ENCODE peak calls at places on chromosome 6, in seven cellular contexts. One of them, this sample, is unnamed.
A peak's percentile ranks its signal among the peaks of the same experiment; 100 is the strongest.

GRCh38 chr6:43974643-43975235 is 152.5 kb downstream of the MRPL14 start:
- DNase-seq in brain microvascular endothelial cell: no peak
- DNase-seq in AG04449: no peak
- DNase-seq in HAP-1: no peak
- DNase-seq in spleen: no peak
- DNase-seq in lower lobe of right lung: no peak
- DNase-seq in heart left ventricle: no peak
- DNase-seq in this sample: peak; percentile 49

GRCh38 chr6:49856282-49856681 is 10.1 kb downstream of the CRISP1 start:
- DNase-seq in heart left ventricle: no peak
- DNase-seq in brain microvascular endothelial cell: no peak
- DNase-seq in AG04449: no peak
- DNase-seq in lower lobe of right lung: no peak
- DNase-seq in HAP-1: no peak
- DNase-seq in spleen: no peak
- DNase-seq in this sample: no peak

GRCh38 chr6:118403036-118403435 is 145.1 kb upstream of the PLN start:
- DNase-seq in AG04449: peak; percentile 24
- DNase-seq in heart left ventricle: no peak
- DNase-seq in brain microvascular endothelial cell: no peak
- DNase-seq in spleen: no peak
- DNase-seq in lower lobe of right lung: no peak
- DNase-seq in HAP-1: no peak
- DNase-seq in this sample: no peak

GRCh38 chr6:52115891-52116604 is 28.6 kb upstream of the PKHD1 start:
- DNase-seq in lower lobe of right lung: no peak
- DNase-seq in AG04449: no peak
- DNase-seq in brain microvascular endothelial cell: no peak
- DNase-seq in spleen: no peak
- DNase-seq in HAP-1: no peak
- DNase-seq in heart left ventricle: no peak
- DNase-seq in this sample: no peak

GRCh38 chr6:82720992-82721391 is 344.6 kb downstream of the UBE3D start:
- DNase-seq in HAP-1: no peak
- DNase-seq in heart left ventricle: no peak
- DNase-seq in AG04449: no peak
- DNase-seq in spleen: no peak
- DNase-seq in brain microvascular endothelial cell: no peak
- DNase-seq in lower lobe of right lung: no peak
- DNase-seq in this sample: no peak

GRCh38 chr6:38684904-38685303 is 18.0 kb downstream of the GLO1 start:
- DNase-seq in brain microvascular endothelial cell: no peak
- DNase-seq in heart left ventricle: no peak
- DNase-seq in AG04449: no peak
- DNase-seq in HAP-1: no peak
- DNase-seq in spleen: no peak
- DNase-seq in lower lobe of right lung: no peak
- DNase-seq in this sample: no peak

GRCh38 chr6:157885876-157886275 is 62.8 kb downstream of the SNX9 start:
- DNase-seq in heart left ventricle: no peak
- DNase-seq in HAP-1: no peak
- DNase-seq in brain microvascular endothelial cell: no peak
- DNase-seq in spleen: no peak
- DNase-seq in AG04449: no peak
- DNase-seq in lower lobe of right lung: no peak
- DNase-seq in this sample: no peak

GRCh38 chr6:10861086-10861485 is 20.8 kb downstream of the GCM2 start:
- DNase-seq in heart left ventricle: no peak
- DNase-seq in lower lobe of right lung: no peak
- DNase-seq in HAP-1: no peak
- DNase-seq in AG04449: no peak
- DNase-seq in spleen: no peak
- DNase-seq in brain microvascular endothelial cell: no peak
- DNase-seq in this sample: no peak

GRCh38 chr6:170099387-170099786 is 191.5 kb downstream of the DLL1 start:
- DNase-seq in spleen: peak; percentile 65
- DNase-seq in heart left ventricle: no peak
- DNase-seq in AG04449: no peak
- DNase-seq in HAP-1: no peak
- DNase-seq in brain microvascular endothelial cell: no peak
- DNase-seq in lower lobe of right lung: no peak
- DNase-seq in this sample: no peak

GRCh38 chr6:5695260-5696245 is 311.2 kb downstream of the NRN1 start:
- DNase-seq in spleen: no peak
- DNase-seq in heart left ventricle: no peak
- DNase-seq in HAP-1: no peak
- DNase-seq in AG04449: peak; percentile 84
- DNase-seq in lower lobe of right lung: no peak
- DNase-seq in brain microvascular endothelial cell: peak; percentile 54
- DNase-seq in this sample: peak; percentile 75

GRCh38 chr6:43698584-43699349 is 11.2 kb upstream of the MRPS18A start:
- DNase-seq in spleen: no peak
- DNase-seq in lower lobe of right lung: peak; percentile 62
- DNase-seq in heart left ventricle: peak; percentile 72
- DNase-seq in HAP-1: no peak
- DNase-seq in AG04449: no peak
- DNase-seq in brain microvascular endothelial cell: peak; percentile 27
- DNase-seq in this sample: peak; percentile 61

GRCh38 chr6:111737065-111737521 is 131.4 kb upstream of the TRAF3IP2 start:
- DNase-seq in AG04449: no peak
- DNase-seq in spleen: no peak
- DNase-seq in brain microvascular endothelial cell: no peak
- DNase-seq in heart left ventricle: no peak
- DNase-seq in lower lobe of right lung: no peak
- DNase-seq in HAP-1: no peak
- DNase-seq in this sample: peak; percentile 35

GRCh38 chr6:115570326-115570725 is 490.4 kb downstream of the FRK start:
- DNase-seq in lower lobe of right lung: no peak
- DNase-seq in HAP-1: no peak
- DNase-seq in spleen: no peak
- DNase-seq in AG04449: no peak
- DNase-seq in brain microvascular endothelial cell: no peak
- DNase-seq in heart left ventricle: no peak
- DNase-seq in this sample: peak; percentile 31

GRCh38 chr6:34151321-34152041 is 5.6 kb upstream of the GRM4 start:
- DNase-seq in HAP-1: peak; percentile 44
- DNase-seq in lower lobe of right lung: no peak
- DNase-seq in AG04449: no peak
- DNase-seq in heart left ventricle: no peak
- DNase-seq in spleen: peak; percentile 56
- DNase-seq in brain microvascular endothelial cell: no peak
- DNase-seq in this sample: no peak

GRCh38 chr6:7240351-7240750 is 72.6 kb downstream of the SSR1 start:
- DNase-seq in spleen: no peak
- DNase-seq in brain microvascular endothelial cell: no peak
- DNase-seq in heart left ventricle: no peak
- DNase-seq in HAP-1: no peak
- DNase-seq in lower lobe of right lung: peak; percentile 4
- DNase-seq in AG04449: no peak
- DNase-seq in this sample: no peak

GRCh38 chr6:163825033-163825432 is 410.5 kb downstream of the QKI start:
- DNase-seq in AG04449: no peak
- DNase-seq in brain microvascular endothelial cell: peak; percentile 1
- DNase-seq in heart left ventricle: no peak
- DNase-seq in lower lobe of right lung: no peak
- DNase-seq in spleen: no peak
- DNase-seq in HAP-1: no peak
- DNase-seq in this sample: peak; percentile 30

GRCh38 chr6:138593100-138593877 is 94.0 kb upstream of the NHSL1 start:
- DNase-seq in HAP-1: peak; percentile 74
- DNase-seq in lower lobe of right lung: no peak
- DNase-seq in spleen: no peak
- DNase-seq in heart left ventricle: peak; percentile 60
- DNase-seq in AG04449: peak; percentile 90
- DNase-seq in brain microvascular endothelial cell: peak; percentile 98
- DNase-seq in this sample: peak; percentile 97

GRCh38 chr6:5597413-5597812 is 336.1 kb downstream of the FARS2 start:
- DNase-seq in lower lobe of right lung: no peak
- DNase-seq in HAP-1: no peak
- DNase-seq in AG04449: no peak
- DNase-seq in brain microvascular endothelial cell: no peak
- DNase-seq in spleen: no peak
- DNase-seq in heart left ventricle: no peak
- DNase-seq in this sample: no peak

GRCh38 chr6:51514396-51515051 is 572.9 kb downstream of the PKHD1 start:
- DNase-seq in lower lobe of right lung: no peak
- DNase-seq in HAP-1: no peak
- DNase-seq in spleen: no peak
- DNase-seq in brain microvascular endothelial cell: no peak
- DNase-seq in heart left ventricle: no peak
- DNase-seq in AG04449: no peak
- DNase-seq in this sample: no peak

GRCh38 chr6:68126089-68126749 is 508.9 kb upstream of the ADGRB3 start:
- DNase-seq in brain microvascular endothelial cell: no peak
- DNase-seq in spleen: no peak
- DNase-seq in AG04449: no peak
- DNase-seq in lower lobe of right lung: no peak
- DNase-seq in heart left ventricle: no peak
- DNase-seq in HAP-1: no peak
- DNase-seq in this sample: peak; percentile 9

GRCh38 chr6:166542580-166542912 is 43.9 kb downstream of the RAMACL start:
- DNase-seq in spleen: no peak
- DNase-seq in AG04449: no peak
- DNase-seq in HAP-1: no peak
- DNase-seq in lower lobe of right lung: no peak
- DNase-seq in brain microvascular endothelial cell: no peak
- DNase-seq in heart left ventricle: no peak
- DNase-seq in this sample: no peak

GRCh38 chr6:16741112-16742016 is 19.9 kb downstream of the ATXN1 start:
- DNase-seq in spleen: no peak
- DNase-seq in AG04449: peak; percentile 93
- DNase-seq in heart left ventricle: no peak
- DNase-seq in brain microvascular endothelial cell: peak; percentile 97
- DNase-seq in HAP-1: no peak
- DNase-seq in lower lobe of right lung: no peak
- DNase-seq in this sample: peak; percentile 88

GRCh38 chr6:20647585-20647984 is 113.3 kb downstream of the CDKAL1 start:
- DNase-seq in brain microvascular endothelial cell: no peak
- DNase-seq in heart left ventricle: no peak
- DNase-seq in spleen: no peak
- DNase-seq in lower lobe of right lung: no peak
- DNase-seq in AG04449: no peak
- DNase-seq in HAP-1: no peak
- DNase-seq in this sample: no peak

DNA sequence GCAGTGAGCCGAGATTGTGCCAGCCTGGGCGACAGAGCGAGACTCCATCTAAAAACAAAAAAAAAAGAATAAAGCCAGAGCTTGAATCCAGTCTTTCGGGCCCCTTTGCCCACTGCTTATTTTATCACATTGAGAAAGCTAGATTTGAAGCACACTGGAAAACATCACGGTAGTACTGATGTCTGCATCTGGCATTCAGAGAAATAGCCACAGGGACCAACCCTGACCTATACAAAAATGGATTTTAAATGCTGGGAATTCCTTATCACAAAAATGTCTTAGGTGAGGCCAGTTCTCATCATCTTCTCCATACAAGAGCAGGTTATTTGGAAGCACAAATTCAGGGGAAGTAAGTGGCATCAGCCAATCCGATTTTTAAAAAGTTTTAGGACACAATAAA is 49.5 kb downstream of the SLC35D3 start:
- DNase-seq in HAP-1: no peak
- DNase-seq in heart left ventricle: no peak
- DNase-seq in lower lobe of right lung: no peak
- DNase-seq in spleen: no peak
- DNase-seq in brain microvascular endothelial cell: no peak
- DNase-seq in AG04449: no peak
- DNase-seq in this sample: no peak
- H3K4me3 ChIP-seq in HAP-1: no peak overlapping the region
- H3K4me3 ChIP-seq in heart left ventricle: no peak overlapping the region
- H3K4me3 ChIP-seq in lower lobe of right lung: no peak overlapping the region
- H3K4me3 ChIP-seq in spleen: no peak overlapping the region
- H3K4me3 ChIP-seq in brain microvascular endothelial cell: no peak overlapping the region
- H3K4me3 ChIP-seq in AG04449: no peak overlapping the region
- H3K4me3 ChIP-seq in this sample: no peak overlapping the region

DNA sequence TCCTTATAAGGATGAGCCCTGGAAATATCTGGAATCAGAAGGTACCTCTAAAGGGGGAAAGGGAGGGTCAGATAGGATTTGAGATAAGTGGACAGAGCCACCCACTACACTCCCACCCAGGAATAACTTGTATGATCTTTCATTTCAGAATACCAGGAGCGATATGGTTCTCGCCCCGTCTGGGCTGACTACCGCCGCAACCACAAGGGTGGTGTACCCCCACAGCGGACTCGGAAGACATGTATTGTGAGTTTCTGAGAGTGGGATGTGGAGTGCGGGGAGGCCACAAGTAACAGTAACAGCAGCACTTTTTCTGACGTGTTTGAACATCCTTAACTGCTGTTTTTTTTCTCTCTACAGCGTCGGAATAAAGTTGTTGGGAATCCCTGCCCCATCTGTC is 1.9 kb downstream of the MRPS18B start:
- DNase-seq in heart left ventricle: no peak
- DNase-seq in brain microvascular endothelial cell: no peak
- DNase-seq in spleen: no peak
- DNase-seq in AG04449: no peak
- DNase-seq in lower lobe of right lung: no peak
- DNase-seq in HAP-1: no peak
- DNase-seq in this sample: no peak
- H3K4me3 ChIP-seq in heart left ventricle: no peak overlapping the region
- H3K4me3 ChIP-seq in brain microvascular endothelial cell: no peak overlapping the region
- H3K4me3 ChIP-seq in spleen: no peak overlapping the region
- H3K4me3 ChIP-seq in AG04449: no peak overlapping the region
- H3K4me3 ChIP-seq in lower lobe of right lung: no peak overlapping the region
- H3K4me3 ChIP-seq in HAP-1: no peak overlapping the region
- H3K4me3 ChIP-seq in this sample: no peak overlapping the region

GRCh38 chr6:70381436-70381786 is 31.9 kb upstream of the FAM135A start:
- DNase-seq in HAP-1: no peak
- DNase-seq in heart left ventricle: no peak
- DNase-seq in brain microvascular endothelial cell: no peak
- DNase-seq in spleen: no peak
- DNase-seq in AG04449: no peak
- DNase-seq in lower lobe of right lung: no peak
- DNase-seq in this sample: no peak
- H3K4me3 ChIP-seq in HAP-1: no peak overlapping the region
- H3K4me3 ChIP-seq in heart left ventricle: no peak overlapping the region
- H3K4me3 ChIP-seq in brain microvascular endothelial cell: no peak overlapping the region
- H3K4me3 ChIP-seq in spleen: no peak overlapping the region
- H3K4me3 ChIP-seq in AG04449: no peak overlapping the region
- H3K4me3 ChIP-seq in lower lobe of right lung: no peak overlapping the region
- H3K4me3 ChIP-seq in this sample: no peak overlapping the region

GRCh38 chr6:41560440-41561192 is 14.4 kb downstream of the FOXP4 start:
- DNase-seq in lower lobe of right lung: peak; percentile 67
- DNase-seq in AG04449: no peak
- DNase-seq in spleen: peak; percentile 95
- DNase-seq in heart left ventricle: peak; percentile 68
- DNase-seq in HAP-1: peak; percentile 77
- DNase-seq in brain microvascular endothelial cell: no peak
- DNase-seq in this sample: no peak

GRCh38 chr6:41558033-41558807 is 12.0 kb downstream of the FOXP4 start:
- DNase-seq in AG04449: no peak
- DNase-seq in brain microvascular endothelial cell: no peak
- DNase-seq in HAP-1: no peak
- DNase-seq in heart left ventricle: no peak
- DNase-seq in spleen: no peak
- DNase-seq in lower lobe of right lung: no peak
- DNase-seq in this sample: no peak

GRCh38 chr6:41561386-41561785 is 15.2 kb downstream of the FOXP4 start:
- DNase-seq in lower lobe of right lung: no peak
- DNase-seq in HAP-1: no peak
- DNase-seq in heart left ventricle: no peak
- DNase-seq in brain microvascular endothelial cell: no peak
- DNase-seq in spleen: no peak
- DNase-seq in AG04449: no peak
- DNase-seq in this sample: no peak

GRCh38 chr6:41561931-41562632 is 15.9 kb downstream of the FOXP4 start:
- DNase-seq in HAP-1: peak; percentile 46
- DNase-seq in lower lobe of right lung: no peak
- DNase-seq in heart left ventricle: no peak
- DNase-seq in spleen: no peak
- DNase-seq in AG04449: no peak
- DNase-seq in brain microvascular endothelial cell: no peak
- DNase-seq in this sample: no peak

GRCh38 chr6:41559655-41560439 is 13.7 kb downstream of the FOXP4 start:
- DNase-seq in AG04449: no peak
- DNase-seq in heart left ventricle: no peak
- DNase-seq in lower lobe of right lung: no peak
- DNase-seq in brain microvascular endothelial cell: no peak
- DNase-seq in spleen: no peak
- DNase-seq in HAP-1: no peak
- DNase-seq in this sample: no peak
- H3K4me3 ChIP-seq in AG04449: peak overlapping the region; percentile 46
- H3K4me3 ChIP-seq in heart left ventricle: peak overlapping the region; percentile 66
- H3K4me3 ChIP-seq in lower lobe of right lung: peak overlapping the region; percentile 54
- H3K4me3 ChIP-seq in brain microvascular endothelial cell: no peak overlapping the region
- H3K4me3 ChIP-seq in spleen: peak overlapping the region; percentile 60
- H3K4me3 ChIP-seq in HAP-1: peak overlapping the region; percentile 37
- H3K4me3 ChIP-seq in this sample: no peak overlapping the region

This sample was measured in foreskin fibroblast.